ENCODE peak calls at places on chromosome 15, in four cellular contexts. One of them, this sample, is unnamed.

GRCh38 chr15:99253381-99254090 is 2.3 kb downstream of the LRRC28 start:
- DNase-seq in HepG2: no peak
- DNase-seq in A549: no peak
- DNase-seq in endothelial cell of umbilical vein: no peak
- DNase-seq in this sample: no peak

GRCh38 chr15:51736646-51737537 is 563 bp downstream of the LYSMD2 start:
- DNase-seq in HepG2: no peak
- DNase-seq in endothelial cell of umbilical vein: peak
- DNase-seq in A549: peak
- DNase-seq in this sample: peak

GRCh38 chr15:101293122-101293521 is 1.9 kb downstream of the SNRPA1 start:
- DNase-seq in A549: no peak
- DNase-seq in HepG2: no peak
- DNase-seq in endothelial cell of umbilical vein: no peak
- DNase-seq in this sample: no peak

GRCh38 chr15:85976986-85977385 is 102.7 kb upstream of the AGBL1 start:
- DNase-seq in A549: no peak
- DNase-seq in HepG2: no peak
- DNase-seq in endothelial cell of umbilical vein: no peak
- DNase-seq in this sample: no peak

GRCh38 chr15:49847937-49848823 is 227.3 kb downstream of the DTWD1 start:
- DNase-seq in endothelial cell of umbilical vein: no peak
- DNase-seq in HepG2: no peak
- DNase-seq in A549: peak
- DNase-seq in this sample: no peak

GRCh38 chr15:74664028-74664616 is 31.7 kb downstream of the EDC3 start:
- DNase-seq in HepG2: peak
- DNase-seq in A549: no peak
- DNase-seq in endothelial cell of umbilical vein: peak
- DNase-seq in this sample: no peak

GRCh38 chr15:99536422-99537033 is 29.3 kb upstream of the MEF2A start:
- DNase-seq in A549: peak
- DNase-seq in HepG2: no peak
- DNase-seq in endothelial cell of umbilical vein: peak
- DNase-seq in this sample: no peak

GRCh38 chr15:58247803-58248503 is 109.8 kb downstream of the AQP9 start:
- DNase-seq in A549: no peak
- DNase-seq in endothelial cell of umbilical vein: no peak
- DNase-seq in HepG2: no peak
- DNase-seq in this sample: peak

GRCh38 chr15:64949383-64950141 is 37.9 kb downstream of the ANKDD1A start:
- DNase-seq in endothelial cell of umbilical vein: no peak
- DNase-seq in A549: no peak
- DNase-seq in HepG2: no peak
- DNase-seq in this sample: no peak

GRCh38 chr15:37783290-37783689 is 151.2 kb upstream of the TMCO5A start:
- DNase-seq in endothelial cell of umbilical vein: no peak
- DNase-seq in HepG2: no peak
- DNase-seq in A549: no peak
- DNase-seq in this sample: no peak

GRCh38 chr15:77409259-77410156 is 10.4 kb downstream of the PEAK1 start:
- DNase-seq in endothelial cell of umbilical vein: no peak
- DNase-seq in HepG2: no peak
- DNase-seq in A549: no peak
- DNase-seq in this sample: peak

GRCh38 chr15:67135494-67135893 is 70.1 kb downstream of the SMAD3 start:
- DNase-seq in endothelial cell of umbilical vein: peak
- DNase-seq in HepG2: peak
- DNase-seq in A549: no peak
- DNase-seq in this sample: no peak

GRCh38 chr15:69624816-69625215 is 172.2 kb downstream of the RPLP1 start:
- DNase-seq in A549: no peak
- DNase-seq in endothelial cell of umbilical vein: no peak
- DNase-seq in HepG2: no peak
- DNase-seq in this sample: no peak

GRCh38 chr15:26772588-26773484 is at the start of gene GABRB3:
- DNase-seq in endothelial cell of umbilical vein: no peak
- DNase-seq in HepG2: no peak
- DNase-seq in A549: peak
- DNase-seq in this sample: no peak

GRCh38 chr15:23912191-23912590 is 225.1 kb upstream of the NDN start:
- DNase-seq in A549: no peak
- DNase-seq in HepG2: no peak
- DNase-seq in endothelial cell of umbilical vein: no peak
- DNase-seq in this sample: no peak

GRCh38 chr15:35736150-35736549 is 190.2 kb upstream of the DPH6 start:
- DNase-seq in HepG2: peak
- DNase-seq in endothelial cell of umbilical vein: peak
- DNase-seq in A549: no peak
- DNase-seq in this sample: no peak

GRCh38 chr15:73370151-73370550 is 1.4 kb upstream of the HCN4 start:
- DNase-seq in endothelial cell of umbilical vein: no peak
- DNase-seq in A549: no peak
- DNase-seq in HepG2: no peak
- DNase-seq in this sample: no peak

GRCh38 chr15:38406451-38406850 is 47.5 kb upstream of the FAM98B start:
- DNase-seq in HepG2: no peak
- DNase-seq in endothelial cell of umbilical vein: no peak
- DNase-seq in A549: no peak
- DNase-seq in this sample: no peak

GRCh38 chr15:43523646-43524045 is 6.2 kb downstream of the MAP1A start:
- DNase-seq in HepG2: no peak
- DNase-seq in A549: no peak
- DNase-seq in endothelial cell of umbilical vein: no peak
- DNase-seq in this sample: no peak

GRCh38 chr15:83655237-83655616 is 1.3 kb downstream of the ADAMTSL3 start:
- DNase-seq in A549: no peak
- DNase-seq in endothelial cell of umbilical vein: no peak
- DNase-seq in HepG2: no peak
- DNase-seq in this sample: no peak

GRCh38 chr15:85886345-85886935 is 91.7 kb upstream of the KLHL25 start:
- DNase-seq in endothelial cell of umbilical vein: no peak
- DNase-seq in HepG2: no peak
- DNase-seq in A549: no peak
- DNase-seq in this sample: no peak

GRCh38 chr15:73899197-73900128 is 26.1 kb downstream of the TBC1D21 start:
- DNase-seq in endothelial cell of umbilical vein: no peak
- DNase-seq in A549: no peak
- DNase-seq in HepG2: no peak
- DNase-seq in this sample: no peak

GRCh38 chr15:51377038-51377761 is 35.7 kb downstream of the GLDN start:
- DNase-seq in A549: no peak
- DNase-seq in HepG2: no peak
- DNase-seq in endothelial cell of umbilical vein: no peak
- DNase-seq in this sample: no peak

GRCh38 chr15:75620776-75621536 is 4.6 kb downstream of the SNUPN start:
- DNase-seq in HepG2: no peak
- DNase-seq in A549: no peak
- DNase-seq in endothelial cell of umbilical vein: peak
- DNase-seq in this sample: peak

GRCh38 chr15:60081976-60082375 is 77.9 kb downstream of the FOXB1 start:
- DNase-seq in A549: no peak
- DNase-seq in endothelial cell of umbilical vein: no peak
- DNase-seq in HepG2: no peak
- DNase-seq in this sample: no peak

GRCh38 chr15:48965972-48966371 is 2.3 kb upstream of the SHC4 start:
- DNase-seq in endothelial cell of umbilical vein: no peak
- DNase-seq in A549: peak
- DNase-seq in HepG2: no peak
- DNase-seq in this sample: peak

GRCh38 chr15:53133255-53133654 is 343.1 kb upstream of the ONECUT1 start:
- DNase-seq in endothelial cell of umbilical vein: no peak
- DNase-seq in HepG2: no peak
- DNase-seq in A549: no peak
- DNase-seq in this sample: peak

GRCh38 chr15:85805392-85805791 is 10.7 kb upstream of the KLHL25 start:
- DNase-seq in endothelial cell of umbilical vein: no peak
- DNase-seq in A549: no peak
- DNase-seq in HepG2: no peak
- DNase-seq in this sample: no peak

GRCh38 chr15:33027636-33028035 is 166.9 kb downstream of the FMN1 start:
- DNase-seq in A549: no peak
- DNase-seq in HepG2: no peak
- DNase-seq in endothelial cell of umbilical vein: no peak
- DNase-seq in this sample: no peak

GRCh38 chr15:38554354-38554753 is 10.3 kb downstream of the RASGRP1 start:
- DNase-seq in HepG2: no peak
- DNase-seq in A549: no peak
- DNase-seq in endothelial cell of umbilical vein: no peak
- DNase-seq in this sample: no peak

DNA sequence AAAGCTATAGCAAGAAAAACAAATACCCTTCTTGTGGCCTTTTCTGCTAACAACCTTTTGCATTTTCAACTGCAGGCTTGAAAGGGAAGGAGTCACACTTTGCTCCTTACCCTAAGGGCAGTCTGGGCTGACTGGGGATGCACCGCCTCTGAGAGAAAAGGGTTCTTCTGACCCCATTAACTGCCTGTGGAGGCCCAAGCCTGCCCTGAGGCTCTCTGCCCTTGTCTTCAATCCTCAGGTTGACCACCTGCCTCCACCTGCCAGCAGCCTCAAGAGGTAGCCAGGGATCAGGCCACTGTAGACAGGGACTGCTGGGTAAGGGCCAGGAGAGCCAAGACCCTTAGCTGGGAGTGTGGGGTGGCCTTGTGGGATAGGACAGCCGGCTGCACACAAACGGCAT is 93.8 kb downstream of the SQOR start:
- DNase-seq in A549: no peak
- DNase-seq in HepG2: no peak
- DNase-seq in endothelial cell of umbilical vein: no peak
- DNase-seq in this sample: no peak
- H3K4me3 ChIP-seq in A549: no peak
- H3K4me3 ChIP-seq in HepG2: no peak
- H3K4me3 ChIP-seq in endothelial cell of umbilical vein: no peak
- H3K4me3 ChIP-seq in this sample: no peak

GRCh38 chr15:89122532-89123525 is 34.6 kb downstream of the ABHD2 start:
- DNase-seq in HepG2: no peak
- DNase-seq in endothelial cell of umbilical vein: peak
- DNase-seq in A549: no peak
- DNase-seq in this sample: no peak

GRCh38 chr15:89127054-89127702 is 38.9 kb downstream of the ABHD2 start:
- DNase-seq in A549: no peak
- DNase-seq in HepG2: no peak
- DNase-seq in endothelial cell of umbilical vein: no peak
- DNase-seq in this sample: no peak

GRCh38 chr15:89128320-89129122 is 40.3 kb downstream of the ABHD2 start:
- DNase-seq in A549: no peak
- DNase-seq in endothelial cell of umbilical vein: no peak
- DNase-seq in HepG2: peak
- DNase-seq in this sample: peak

GRCh38 chr15:89121414-89121813 is 33.2 kb downstream of the ABHD2 start:
- DNase-seq in HepG2: peak
- DNase-seq in A549: no peak
- DNase-seq in endothelial cell of umbilical vein: no peak
- DNase-seq in this sample: no peak

DNA sequence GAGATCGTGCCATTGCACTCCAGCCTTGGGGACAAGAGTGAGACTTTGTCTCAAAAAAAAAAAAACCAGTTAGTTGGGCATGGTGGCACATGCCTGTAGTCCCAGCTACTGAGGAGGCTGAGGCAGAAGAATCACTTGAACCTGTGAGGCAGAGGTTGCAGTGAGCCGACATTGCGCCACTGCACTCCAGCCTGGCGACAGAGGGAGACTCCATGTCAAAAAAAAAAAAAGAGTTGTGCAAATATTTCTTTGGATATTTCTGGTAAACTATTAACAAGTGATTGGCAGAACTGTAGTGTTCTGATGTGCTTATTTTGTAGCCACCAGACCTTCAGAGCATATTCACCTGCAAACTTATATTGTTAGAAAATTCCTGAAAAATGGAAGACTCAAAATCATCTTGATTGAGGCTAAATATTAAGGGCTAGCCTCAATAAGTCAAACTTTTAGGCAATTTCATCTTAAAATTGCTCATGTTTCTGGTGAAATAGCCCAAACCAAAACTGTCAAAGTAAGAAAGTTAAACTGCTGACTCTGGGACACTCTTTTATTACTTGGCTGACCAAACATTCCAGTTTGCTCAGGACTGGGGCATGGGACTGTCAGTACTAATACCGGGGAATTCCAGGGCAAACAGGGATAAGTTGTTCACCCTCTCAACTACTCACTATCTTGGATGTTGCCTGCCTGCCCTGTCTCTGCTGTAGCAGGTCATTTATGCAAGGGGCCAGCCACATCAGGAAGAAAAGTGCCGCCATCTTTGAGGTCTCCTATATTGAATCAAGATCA is 37.0 kb downstream of the ABHD2 start:
- DNase-seq in A549: no peak
- DNase-seq in endothelial cell of umbilical vein: no peak
- DNase-seq in HepG2: peak
- DNase-seq in this sample: no peak
- TF ChIP-seq POLR2A in A549: no peak
- TF ChIP-seq POLR2A in endothelial cell of umbilical vein: no peak
- TF ChIP-seq POLR2A in HepG2: peak
- TF ChIP-seq POLR2A in this sample: no peak

GRCh38 chr15:55434989-55435825 is 26.9 kb downstream of the PIERCE2 start:
- DNase-seq in endothelial cell of umbilical vein: peak
- DNase-seq in A549: peak
- DNase-seq in HepG2: peak
- DNase-seq in this sample: peak
- TF ChIP-seq MYC in endothelial cell of umbilical vein: no peak
- TF ChIP-seq MYC in A549: no peak
- TF ChIP-seq MYC in HepG2: no peak
- TF ChIP-seq MYC in this sample: peak

GRCh38 chr15:63596666-63597032 is 538 bp upstream of the FBXL22 start:
- DNase-seq in HepG2: peak
- DNase-seq in endothelial cell of umbilical vein: no peak
- DNase-seq in A549: no peak
- DNase-seq in this sample: no peak
- H3K4me3 ChIP-seq in HepG2: no peak
- H3K4me3 ChIP-seq in endothelial cell of umbilical vein: no peak
- H3K4me3 ChIP-seq in A549: no peak
- H3K4me3 ChIP-seq in this sample: no peak

DNA sequence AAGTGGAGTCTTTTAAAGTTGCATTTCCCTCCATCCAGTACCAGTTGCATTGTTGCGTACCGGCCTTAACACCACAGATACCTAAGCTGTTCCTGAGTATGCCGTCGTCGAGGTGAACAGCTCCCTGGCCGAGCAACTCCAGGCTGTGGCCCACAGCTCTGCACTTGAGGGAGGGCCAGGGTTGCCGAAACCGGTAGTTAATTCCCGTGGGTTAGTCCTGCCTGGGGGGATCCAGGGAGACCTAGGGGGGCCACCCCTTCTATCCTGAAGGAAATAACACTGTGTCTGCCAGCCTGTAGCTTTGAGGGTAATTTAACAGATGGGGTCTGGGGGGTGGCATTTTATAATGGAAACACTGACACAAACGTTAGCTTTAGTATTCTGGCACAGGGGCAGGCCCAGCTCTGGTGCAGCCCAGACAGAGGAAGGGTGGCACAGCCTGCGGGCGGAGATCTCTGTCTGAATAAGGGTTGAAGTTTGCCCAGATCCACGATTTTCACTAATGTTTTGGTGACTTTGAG is 60.8 kb downstream of the RGMA start:
- DNase-seq in A549: no peak
- DNase-seq in endothelial cell of umbilical vein: no peak
- DNase-seq in HepG2: no peak
- DNase-seq in this sample: no peak
- TF ChIP-seq POLR2A in A549: no peak
- TF ChIP-seq POLR2A in endothelial cell of umbilical vein: no peak
- TF ChIP-seq POLR2A in HepG2: no peak
- TF ChIP-seq POLR2A in this sample: no peak